ENCODE peak calls at places on chromosome 19, in seven cellular contexts. D is adrenal gland, X is transverse colon, V is upper lobe of right lung, L is esophagus squamous epithelium, F is brain microvascular endothelial cell, W is PC-3. U is an unnamed sample.
A peak's percentile ranks its signal among the peaks of the same experiment; 100 is the strongest.

GRCh38 chr19:54489341-54489740 is 13.3 kb upstream of the LAIR2 start:
- DNase-seq in D (no peak), X (no peak), V (no peak), L (no peak), F (no peak), W (no peak), U (no peak)

GRCh38 chr19:24054044-24054935 is 32.7 kb upstream of the ZNF254 start:
- DNase-seq in D (no peak), X (no peak), V (no peak), L (no peak), F (peak; percentile 83), W (peak; percentile 98), U (peak; percentile 100)

GRCh38 chr19:55373993-55374757 is 2.5 kb upstream of the TMEM190 start:
- DNase-seq in D (no peak), X (no peak), V (no peak), L (no peak), F (no peak), W (no peak), U (no peak)

GRCh38 chr19:36225219-36225892 is 10.4 kb downstream of the ZNF146 start:
- DNase-seq in D (no peak), X (no peak), V (no peak), L (no peak), F (no peak), W (peak; percentile 26), U (peak; percentile 21)

GRCh38 chr19:48900477-48901452 is 653 bp downstream of the NUCB1 start:
- DNase-seq in D (no peak), X (no peak), V (no peak), L (no peak), F (no peak), W (peak; percentile 23), U (peak; percentile 20)

GRCh38 chr19:7197760-7198696 is 96.2 kb downstream of the INSR start:
- DNase-seq in D (peak; percentile 91), X (peak; percentile 94), V (peak; percentile 96), L (peak; percentile 42), F (peak; percentile 83), W (peak; percentile 98), U (peak; percentile 54)

GRCh38 chr19:31214086-31214485 is 135.2 kb downstream of the TSHZ3 start:
- DNase-seq in D (peak; percentile 48), X (peak; percentile 69), V (peak; percentile 65), L (peak; percentile 45), F (peak; percentile 99), W (peak; percentile 80), U (peak; percentile 99)

GRCh38 chr19:53958168-53958571 is 4.6 kb upstream of the CACNG8 start:
- DNase-seq in D (no peak), X (no peak), V (peak; percentile 49), L (no peak), F (no peak), W (no peak), U (no peak)

GRCh38 chr19:49339364-49340068 is 4.3 kb downstream of the CD37 start:
- DNase-seq in D (peak; percentile 94), X (peak; percentile 84), V (peak; percentile 92), L (no peak), F (peak; percentile 78), W (peak; percentile 93), U (peak; percentile 82)

GRCh38 chr19:38544569-38545315 is 73.0 kb downstream of the MAP4K1 start:
- DNase-seq in D (no peak), X (no peak), V (no peak), L (no peak), F (no peak), W (no peak), U (peak; percentile 10)

GRCh38 chr19:16365300-16365996 is 40.8 kb downstream of the KLF2 start:
- DNase-seq in D (no peak), X (no peak), V (no peak), L (no peak), F (no peak), W (no peak), U (no peak)

GRCh38 chr19:49560358-49560900 is 19.9 kb downstream of the NOSIP start:
- DNase-seq in D (no peak), X (peak; percentile 49), V (peak; percentile 73), L (no peak), F (no peak), W (no peak), U (no peak)

GRCh38 chr19:16206046-16206605 is 8.4 kb downstream of the AP1M1 start:
- DNase-seq in D (peak; percentile 14), X (no peak), V (peak; percentile 46), L (no peak), F (no peak), W (no peak), U (no peak)

GRCh38 chr19:1813197-1813836 is 1.2 kb upstream of the ATP8B3 start:
- DNase-seq in D (no peak), X (no peak), V (no peak), L (no peak), F (no peak), W (no peak), U (no peak)

GRCh38 chr19:48674921-48675824 is 2.4 kb upstream of the NTN5 start:
- DNase-seq in D (peak; percentile 91), X (peak; percentile 86), V (peak; percentile 83), L (peak; percentile 13), F (peak; percentile 73), W (peak; percentile 85), U (peak; percentile 58)

GRCh38 chr19:53991224-53992113 is at the start of gene CACNG6:
- DNase-seq in D (no peak), X (no peak), V (no peak), L (no peak), F (no peak), W (peak; percentile 48), U (no peak)

GRCh38 chr19:18342090-18342632 is 1.8 kb downstream of the PGPEP1 start:
- DNase-seq in D (no peak), X (no peak), V (no peak), L (no peak), F (no peak), W (no peak), U (no peak)

GRCh38 chr19:18340990-18341868 is 831 bp downstream of the PGPEP1 start:
- DNase-seq in D (peak; percentile 83), X (peak; percentile 78), V (peak; percentile 82), L (no peak), F (no peak), W (peak; percentile 51), U (no peak)

GRCh38 chr19:18340237-18340989 is at the start of gene PGPEP1:
- DNase-seq in D (peak; percentile 63), X (peak; percentile 83), V (peak; percentile 91), L (no peak), F (no peak), W (peak; percentile 67), U (no peak)

GRCh38 chr19:18338471-18339001 is 1.9 kb upstream of the PGPEP1 start:
- DNase-seq in D (peak; percentile 65), X (no peak), V (no peak), L (no peak), F (no peak), W (no peak), U (no peak)

GRCh38 chr19:18339703-18340102 is 695 bp upstream of the PGPEP1 start:
- DNase-seq in D (no peak), X (no peak), V (no peak), L (no peak), F (no peak), W (peak; percentile 28), U (no peak)
- TF ChIP-seq CTCF in D (no peak), X (no peak), V (no peak), L (no peak), F (peak; percentile 61), W (peak; percentile 48), U (no peak)

GRCh38 chr19:47331931-47332547 is at the start of gene C5AR2:
- DNase-seq in D (no peak), X (no peak), V (no peak), L (no peak), F (no peak), W (no peak), U (no peak)
- H3K27me3 ChIP-seq in D (no peaks in the 10 kb centered on the region), X (no peaks in the 10 kb centered on the region), V (no peaks in the 10 kb centered on the region), L (peaks cover 5% of the 10 kb centered on the region), F (no peaks in the 10 kb centered on the region), W (no peaks in the 10 kb centered on the region), U (no peaks in the 10 kb centered on the region)

DNA sequence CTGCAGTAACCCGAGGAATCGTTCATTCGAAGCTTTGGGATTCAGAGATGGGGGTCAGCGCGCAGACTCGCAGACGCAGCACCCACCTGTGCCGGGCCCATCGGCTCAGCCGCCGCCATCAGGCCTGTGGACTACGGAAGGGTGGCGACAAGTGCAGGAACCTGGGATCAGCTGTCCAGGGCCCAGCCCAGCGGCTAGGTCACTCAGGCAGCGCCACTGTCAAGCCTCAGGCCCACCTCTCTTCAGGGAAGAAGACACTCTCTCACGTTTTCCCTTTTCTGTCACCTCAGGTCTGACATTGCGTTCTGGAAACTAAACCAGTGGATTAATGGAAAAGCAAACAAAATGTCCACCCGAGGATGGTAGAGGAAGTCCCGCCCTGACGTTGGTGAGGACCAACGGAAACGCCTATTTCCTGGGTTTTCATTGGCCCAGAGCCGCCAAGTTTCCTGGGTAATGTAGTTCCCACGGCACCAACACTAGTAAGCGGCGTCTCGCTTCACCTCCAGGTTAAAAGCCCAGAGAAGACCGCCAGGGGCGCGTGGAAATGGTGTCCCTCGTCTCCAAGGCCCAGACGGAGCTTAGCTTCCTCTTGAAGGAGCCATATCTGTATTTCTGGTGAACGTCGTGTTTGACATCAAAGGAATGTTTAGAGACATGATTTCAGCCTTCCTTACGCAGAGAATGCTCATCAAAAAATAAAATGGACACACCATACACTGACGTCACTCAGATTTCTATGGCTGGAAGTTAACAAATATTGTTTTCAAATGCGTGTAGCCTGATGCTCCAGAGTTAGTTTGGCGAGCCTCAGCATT is at the start of gene ZNF772:
- DNase-seq in D (peak; percentile 92), X (peak; percentile 86), V (peak; percentile 87), L (peak; percentile 31), F (peak; percentile 96), W (peak; percentile 97), U (peak; percentile 94)
- TF ChIP-seq CTCF in D (peak; percentile 85), X (peak; percentile 55), V (peak; percentile 68), L (peak; percentile 34), F (peak; percentile 74), W (peak; percentile 78), U (peak; percentile 78)

GRCh38 chr19:46225558-46226004 is 4.0 kb upstream of the IGFL1 start:
- DNase-seq in D (no peak), X (no peak), V (no peak), L (no peak), F (no peak), W (peak; percentile 19), U (no peak)
- H3K27me3 ChIP-seq in D (no peaks in the 10 kb centered on the region), X (peaks cover 26% of the 10 kb centered on the region), V (peaks cover 8% of the 10 kb centered on the region), L (peaks cover 87% of the 10 kb centered on the region), F (peaks cover 17% of the 10 kb centered on the region), W (peaks cover 8% of the 10 kb centered on the region), U (peaks cover 46% of the 10 kb centered on the region)

GRCh38 chr19:18922228-18922985 is 2.9 kb downstream of the DDX49 start:
- DNase-seq in D (no peak), X (no peak), V (no peak), L (no peak), F (no peak), W (no peak), U (no peak)
- TF ChIP-seq CTCF in D (no peak), X (no peak), V (no peak), L (no peak), F (no peak), W (no peak), U (no peak)